ENCODE peak calls at places on chromosomes 12 and 14, in four cellular contexts. D is K562, B is GM12878, P is IMR-90. U is an unnamed sample. For H3K4me1, the result is how much of the 10 kb centered on the place peaks cover.

GRCh38 chr14:105492966-105493871 is 2.2 kb downstream of the TEDC1 start:
- DNase-seq in D (no peak), B (no peak), P (no peak), U (no peak)

GRCh38 chr12:90969851-90970250 is 14.9 kb upstream of the CCER1 start:
- DNase-seq in D (no peak), B (no peak), P (no peak), U (no peak)

GRCh38 chr14:84622357-84622756 is 907.6 kb upstream of the FLRT2 start:
- DNase-seq in D (no peak), B (no peak), P (no peak), U (peak)

GRCh38 chr12:101001669-101002068 is 207.1 kb downstream of the ANO4 start:
- DNase-seq in D (no peak), B (peak), P (no peak), U (no peak)

GRCh38 chr12:116366456-116366776 is 88.9 kb upstream of the MED13L start:
- DNase-seq in D (no peak), B (no peak), P (no peak), U (peak)

GRCh38 chr14:39232554-39233415 is 930 bp upstream of the MIA2 start:
- DNase-seq in D (no peak), B (no peak), P (peak), U (no peak)

GRCh38 chr12:100860611-100861010 is 66.0 kb downstream of the ANO4 start:
- DNase-seq in D (no peak), B (no peak), P (no peak), U (no peak)

GRCh38 chr12:9798008-9798619 is 29.2 kb upstream of the KLRF1 start:
- DNase-seq in D (peak), B (peak), P (peak), U (peak)

GRCh38 chr14:84162658-84163057 is 1367.3 kb upstream of the FLRT2 start:
- DNase-seq in D (no peak), B (no peak), P (no peak), U (peak)

GRCh38 chr14:80658733-80659132 is 282.8 kb downstream of the CEP128 start:
- DNase-seq in D (no peak), B (no peak), P (no peak), U (no peak)

GRCh38 chr12:82517027-82517426 is 158.7 kb downstream of the METTL25 start:
- DNase-seq in D (peak), B (no peak), P (peak), U (no peak)

GRCh38 chr14:99213101-99213500 is 58.9 kb downstream of the BCL11B start:
- DNase-seq in D (no peak), B (no peak), P (no peak), U (no peak)

GRCh38 chr14:55454264-55455151 is 14.1 kb upstream of the TBPL2 start:
- DNase-seq in D (peak), B (no peak), P (peak), U (peak)

GRCh38 chr12:51871918-51872688 is 15.8 kb upstream of the ANKRD33 start:
- DNase-seq in D (peak), B (no peak), P (no peak), U (no peak)

GRCh38 chr12:2833327-2833726 is 1.5 kb downstream of the NRIP2 start:
- DNase-seq in D (no peak), B (no peak), P (no peak), U (no peak)

DNA sequence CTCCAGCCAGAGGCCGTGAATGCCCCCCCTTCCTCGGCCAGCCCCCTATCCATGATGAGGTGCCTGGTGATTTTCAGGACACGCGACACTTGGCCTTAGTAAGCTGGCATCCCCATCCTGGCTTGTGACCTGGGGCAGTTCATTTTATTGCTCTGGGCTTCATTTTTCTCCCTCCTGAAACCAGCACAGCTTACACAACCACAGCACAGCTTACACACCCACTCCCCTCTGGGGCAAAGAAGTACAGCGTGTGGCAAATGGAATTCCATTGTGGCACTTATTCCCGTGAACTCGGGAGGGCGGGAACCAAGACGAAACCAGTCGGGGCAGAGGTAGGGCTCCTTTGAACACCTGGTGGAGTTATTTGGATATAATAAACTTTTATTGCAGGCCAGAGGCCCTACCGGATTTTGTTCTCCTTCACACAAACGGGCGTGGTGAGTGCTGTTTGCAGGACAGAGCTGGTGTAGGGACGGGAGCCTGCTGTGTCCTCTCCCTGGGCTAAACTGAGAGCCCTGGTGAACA is 29.1 kb downstream of the CD9 start:
- DNase-seq in D (no peak), B (no peak), P (no peak), U (no peak)
- H3K4me1 ChIP-seq in D (under half), B (under half), P (under half), U (half or more)

GRCh38 chr12:131816495-131816894 is 11.7 kb upstream of the MMP17 start:
- DNase-seq in D (no peak), B (no peak), P (no peak), U (no peak)
- TF ChIP-seq FOS in D (no peak), B (no peak), P (no peak), U (no peak)

GRCh38 chr12:124390442-124391116 is 95.7 kb downstream of the RFLNA start:
- DNase-seq in D (no peak), B (peak), P (peak), U (peak)

GRCh38 chr12:124391340-124392261 is 96.7 kb downstream of the RFLNA start:
- DNase-seq in D (peak), B (peak), P (peak), U (peak)

GRCh38 chr12:124388038-124388676 is 93.3 kb downstream of the RFLNA start:
- DNase-seq in D (no peak), B (no peak), P (no peak), U (peak)

GRCh38 chr12:124388679-124389536 is 94.0 kb downstream of the RFLNA start:
- DNase-seq in D (no peak), B (no peak), P (peak), U (peak)

GRCh38 chr12:124389537-124390441 is 94.9 kb downstream of the RFLNA start:
- DNase-seq in D (no peak), B (no peak), P (no peak), U (no peak)
- H3K4me1 ChIP-seq in D (under half), B (under half), P (half or more), U (half or more)

GRCh38 chr14:74301594-74302159 is 1.1 kb downstream of the ABCD4 start:
- DNase-seq in D (peak), B (no peak), P (no peak), U (no peak)
- TF ChIP-seq FOS in D (no peak), B (no peak), P (no peak), U (no peak)

GRCh38 chr14:93736378-93737014 is 51.8 kb downstream of the PRIMA1 start:
- DNase-seq in D (no peak), B (no peak), P (no peak), U (no peak)
- H3K4me1 ChIP-seq in D (under half), B (under half), P (under half), U (under half)

GRCh38 chr12:40107803-40108620 is 2.1 kb upstream of the SLC2A13 start:
- DNase-seq in D (no peak), B (no peak), P (no peak), U (no peak)
- TF ChIP-seq FOS in D (no peak), B (no peak), P (no peak), U (no peak)

DNA sequence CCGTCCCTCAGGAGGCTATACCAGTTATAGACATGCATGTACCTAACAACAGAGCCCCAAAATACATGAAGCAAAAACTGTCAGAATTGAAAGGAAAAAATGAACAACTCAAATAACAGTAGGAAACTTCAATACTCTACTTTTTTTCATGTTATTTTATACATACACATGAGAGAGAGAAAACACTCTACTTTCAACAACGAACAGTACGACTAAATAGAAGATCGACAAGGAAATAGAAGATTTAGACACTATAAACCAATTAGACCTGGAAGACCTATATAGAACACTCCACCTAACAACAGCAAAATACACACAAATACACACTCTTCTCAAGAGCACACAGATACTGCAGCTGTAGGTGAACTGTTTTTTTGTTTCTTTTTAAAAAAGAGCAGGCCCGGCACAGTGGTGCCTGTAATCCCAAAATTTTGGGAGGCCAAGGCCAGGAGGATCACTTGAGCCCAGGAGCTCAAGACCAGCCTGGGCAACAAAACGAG is 34.7 kb upstream of the PNMA1 start:
- DNase-seq in D (no peak), B (no peak), P (no peak), U (no peak)
- H3K4me1 ChIP-seq in D (half or more), B (half or more), P (half or more), U (half or more)

GRCh38 chr12:27219693-27220056 is 24.4 kb upstream of the STK38L start:
- DNase-seq in D (no peak), B (no peak), P (no peak), U (no peak)

GRCh38 chr12:27221625-27222387 is 22.3 kb upstream of the STK38L start:
- DNase-seq in D (no peak), B (peak), P (no peak), U (no peak)

GRCh38 chr12:27217590-27217989 is 26.5 kb upstream of the STK38L start:
- DNase-seq in D (no peak), B (no peak), P (no peak), U (no peak)

GRCh38 chr12:27220988-27221345 is 23.1 kb upstream of the STK38L start:
- DNase-seq in D (no peak), B (no peak), P (no peak), U (no peak)

DNA sequence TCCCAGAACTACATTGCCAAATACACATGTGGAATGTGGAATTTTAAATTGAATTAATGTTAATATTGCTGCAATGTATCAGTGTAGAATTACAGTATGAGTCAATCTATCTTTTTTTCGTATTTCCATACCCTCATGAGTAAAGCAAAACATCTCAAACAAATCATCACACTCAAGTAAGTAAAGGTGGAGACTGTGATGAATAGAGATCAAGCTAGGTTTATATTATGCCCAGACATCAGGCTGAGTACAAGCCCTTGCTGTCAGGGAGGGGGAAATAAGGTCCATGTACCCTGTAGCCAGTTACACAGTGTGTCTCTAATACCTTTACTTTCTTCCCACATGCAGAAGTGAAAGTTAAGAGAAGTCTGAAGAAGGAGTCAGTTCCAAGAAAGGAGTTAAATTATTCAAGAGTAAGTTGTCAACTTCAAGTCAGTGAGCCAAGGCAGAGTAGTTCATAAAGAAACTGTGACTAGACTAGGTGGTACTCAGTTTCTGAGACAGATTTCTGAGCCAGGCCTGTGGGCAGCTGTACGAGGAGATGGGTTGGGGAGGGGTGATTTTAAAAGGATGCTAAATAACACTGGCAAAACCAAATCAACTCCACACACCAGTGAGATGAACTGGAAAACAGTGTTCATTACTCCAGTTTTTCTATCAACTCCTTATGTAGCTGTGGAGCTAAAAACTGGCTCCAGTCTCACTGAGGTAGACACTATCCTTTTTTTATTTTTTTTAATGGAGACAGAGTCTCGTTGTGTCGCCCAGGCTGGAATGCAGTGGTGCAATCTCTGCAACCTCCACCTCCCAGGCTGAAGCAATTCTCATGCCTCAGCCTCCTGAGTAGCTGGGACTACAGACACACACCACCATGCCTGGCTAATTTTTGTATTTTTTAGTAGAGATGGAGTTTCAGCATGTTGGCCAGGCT is 23.8 kb upstream of the STK38L start:
- DNase-seq in D (no peak), B (peak), P (peak), U (no peak)
- TF ChIP-seq FOS in D (no peak), B (no peak), P (no peak), U (no peak)